ENCODE peak calls at places on chromosomes 7 and 10, in seven cellular contexts. E is A549, G is HCT116, F is endothelial cell of umbilical vein, Z is HepG2, I is SK-N-SH, Q is WTC11. B is an unnamed sample.

GRCh38 chr10:78777466-78778256 is 291.1 kb upstream of the ZMIZ1 start:
- DNase-seq in E (no peak), G (no peak), F (no peak), Z (no peak), I (peak; percentile 64), Q (no peak), B (no peak)

GRCh38 chr10:14325325-14325955 is 5.3 kb downstream of the FRMD4A start:
- DNase-seq in E (peak; percentile 64), G (peak; percentile 50), F (peak; percentile 35), Z (peak; percentile 24), I (no peak), Q (peak; percentile 89), B (peak; percentile 65)

GRCh38 chr7:42338231-42339222 is 101.5 kb upstream of the GLI3 start:
- DNase-seq in E (no peak), G (no peak), F (no peak), Z (no peak), I (no peak), Q (no peak), B (no peak)

GRCh38 chr10:62116896-62117295 is 151.7 kb downstream of the RTKN2 start:
- DNase-seq in E (no peak), G (no peak), F (no peak), Z (no peak), I (no peak), Q (no peak), B (no peak)

GRCh38 chr10:48194830-48195229 is 79.7 kb downstream of the FRMPD2 start:
- DNase-seq in E (peak; percentile 41), G (peak; percentile 47), F (no peak), Z (peak; percentile 47), I (no peak), Q (no peak), B (no peak)

GRCh38 chr10:86756511-86757109 is at the start of gene BMPR1A:
- DNase-seq in E (peak; percentile 90), G (no peak), F (no peak), Z (no peak), I (peak; percentile 82), Q (peak; percentile 93), B (no peak)

GRCh38 chr10:33265621-33266020 is 68.8 kb downstream of the NRP1 start:
- DNase-seq in E (no peak), G (no peak), F (no peak), Z (no peak), I (no peak), Q (no peak), B (no peak)

GRCh38 chr7:1543826-1544177 is 12.2 kb downstream of the TMEM184A start:
- DNase-seq in E (peak; percentile 73), G (no peak), F (no peak), Z (no peak), I (no peak), Q (no peak), B (no peak)

GRCh38 chr7:42480304-42480665 is 243.3 kb upstream of the GLI3 start:
- DNase-seq in E (no peak), G (no peak), F (no peak), Z (no peak), I (no peak), Q (no peak), B (no peak)

GRCh38 chr7:121741896-121742295 is 131.1 kb upstream of the PTPRZ1 start:
- DNase-seq in E (no peak), G (no peak), F (no peak), Z (no peak), I (no peak), Q (no peak), B (no peak)

GRCh38 chr10:132872658-132873057 is 69.7 kb downstream of the CFAP46 start:
- DNase-seq in E (no peak), G (no peak), F (no peak), Z (no peak), I (no peak), Q (peak; percentile 2), B (no peak)

GRCh38 chr10:124273141-124273540 is 145.6 kb downstream of the OAT start:
- DNase-seq in E (no peak), G (no peak), F (no peak), Z (no peak), I (no peak), Q (no peak), B (no peak)

GRCh38 chr7:42115795-42116194 is 121.2 kb downstream of the GLI3 start:
- DNase-seq in E (no peak), G (no peak), F (no peak), Z (no peak), I (no peak), Q (no peak), B (no peak)

DNA sequence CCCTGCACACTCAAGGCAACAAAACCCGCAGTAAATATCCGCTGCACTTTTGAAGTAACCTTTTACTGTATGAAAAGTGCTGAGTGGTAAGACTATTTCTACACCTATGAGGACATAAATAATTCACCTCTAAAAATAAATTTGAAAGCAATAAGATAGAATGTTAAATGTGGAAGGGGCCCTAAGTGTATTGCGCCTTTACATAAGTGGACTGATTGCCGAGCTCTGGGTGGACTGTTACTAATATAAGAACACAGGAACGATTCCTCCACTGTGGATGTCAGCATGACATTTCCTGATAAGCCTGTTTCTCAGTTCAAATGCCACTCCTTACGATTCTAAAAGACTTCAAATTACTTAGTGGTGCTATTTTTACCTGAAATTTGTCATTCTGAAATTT is 192.0 kb upstream of the PTN start:
- DNase-seq in E (no peak), G (no peak), F (no peak), Z (no peak), I (no peak), Q (no peak), B (no peak)
- TF ChIP-seq MAX in E (no peak), G (no peak), F (no peak), Z (no peak), I (no peak), Q (no peak), B (no peak)

GRCh38 chr10:116796910-116797513 is 52.3 kb upstream of the ENO4 start:
- DNase-seq in E (peak; percentile 72), G (peak; percentile 65), F (peak; percentile 69), Z (peak; percentile 60), I (peak; percentile 87), Q (peak; percentile 86), B (peak; percentile 76)
- TF ChIP-seq MAX in E (no peak), G (no peak), F (no peak), Z (no peak), I (no peak), Q (no peak), B (no peak)

GRCh38 chr7:27442446-27442845 is 199.8 kb downstream of the EVX1 start:
- DNase-seq in E (peak; percentile 18), G (peak; percentile 15), F (no peak), Z (no peak), I (no peak), Q (no peak), B (no peak)
- TF ChIP-seq MAX in E (no peak), G (no peak), F (no peak), Z (no peak), I (no peak), Q (no peak), B (no peak)

GRCh38 chr7:131498237-131498885 is 58.1 kb downstream of the PODXL start:
- DNase-seq in E (no peak), G (no peak), F (no peak), Z (no peak), I (no peak), Q (no peak), B (no peak)
- TF ChIP-seq MAX in E (no peak), G (no peak), F (no peak), Z (no peak), I (no peak), Q (no peak), B (no peak)

GRCh38 chr7:149688836-149689590 is 84.4 kb downstream of the ZNF467 start:
- DNase-seq in E (no peak), G (no peak), F (no peak), Z (no peak), I (no peak), Q (no peak), B (no peak)

GRCh38 chr7:149686001-149686400 is 87.4 kb downstream of the ZNF467 start:
- DNase-seq in E (no peak), G (no peak), F (no peak), Z (no peak), I (no peak), Q (no peak), B (peak; percentile 67)

GRCh38 chr7:149685455-149685854 is 87.9 kb downstream of the ZNF467 start:
- DNase-seq in E (peak; percentile 11), G (no peak), F (no peak), Z (no peak), I (no peak), Q (no peak), B (no peak)

GRCh38 chr7:149683898-149684297 is 89.5 kb downstream of the ZNF467 start:
- DNase-seq in E (no peak), G (no peak), F (no peak), Z (no peak), I (no peak), Q (no peak), B (no peak)

GRCh38 chr7:149686449-149686848 is 86.9 kb downstream of the ZNF467 start:
- DNase-seq in E (no peak), G (no peak), F (no peak), Z (no peak), I (no peak), Q (no peak), B (no peak)
- TF ChIP-seq MAX in E (no peak), G (no peak), F (no peak), Z (no peak), I (no peak), Q (no peak), B (no peak)

DNA sequence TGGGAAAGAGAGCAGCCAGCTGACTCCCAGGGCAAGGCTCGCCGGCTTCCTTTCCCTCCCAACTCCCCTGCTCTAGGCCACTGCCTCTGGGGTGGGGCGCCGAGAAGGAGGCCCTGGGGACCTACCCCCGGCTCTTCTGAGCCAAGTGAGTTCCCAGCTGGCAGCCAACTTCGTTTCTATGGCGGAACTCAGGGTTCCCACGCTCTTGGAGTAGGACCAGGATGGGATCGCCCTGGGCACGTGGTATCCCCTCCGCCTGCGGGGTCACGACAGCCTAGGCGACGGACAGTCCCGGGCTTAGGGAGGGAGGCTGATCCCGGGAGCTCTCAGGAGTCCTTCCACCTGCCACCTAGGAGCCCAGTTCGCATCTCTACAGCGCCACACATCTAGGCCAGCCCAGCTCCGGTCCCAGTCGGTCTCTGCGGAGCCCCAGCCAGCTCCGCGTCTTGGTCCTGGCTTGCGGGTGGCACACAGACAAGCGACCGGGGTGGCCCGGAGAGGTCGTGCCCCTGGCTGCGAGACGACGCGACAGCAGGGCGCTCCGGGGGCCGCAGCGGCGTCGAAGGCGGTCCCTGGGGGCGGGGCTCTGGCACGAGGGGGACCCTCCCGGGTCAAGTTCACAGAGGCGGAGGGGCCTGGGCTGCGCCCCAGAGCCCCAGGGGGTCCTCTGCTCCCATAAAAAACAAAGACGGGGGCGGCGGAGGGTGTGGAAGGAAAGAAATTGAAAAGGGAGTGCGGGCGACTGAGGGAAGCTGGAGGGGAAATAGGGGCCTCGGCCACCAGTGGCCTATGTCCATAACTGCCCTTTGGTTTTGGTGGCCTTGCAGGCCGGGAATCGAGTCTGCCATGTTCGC is 20.4 kb upstream of the GATA3 start:
- DNase-seq in E (no peak), G (no peak), F (no peak), Z (no peak), I (no peak), Q (no peak), B (no peak)
- TF ChIP-seq MAX in E (no peak), G (no peak), F (no peak), Z (no peak), I (no peak), Q (peak; percentile 81), B (no peak)

GRCh38 chr10:49831352-49832040 is 69.4 kb upstream of the OGDHL start:
- DNase-seq in E (no peak), G (no peak), F (peak; percentile 88), Z (no peak), I (no peak), Q (peak; percentile 60), B (no peak)
- TF ChIP-seq MAX in E (no peak), G (no peak), F (peak; percentile 18), Z (no peak), I (peak; percentile 20), Q (no peak), B (no peak)

B was measured in NB4.